ENCODE peak calls at places on chromosomes 12 and 14, in ten cellular contexts. D, Z, R, S, L, H, Y, T, U and Q are unnamed samples.

GRCh38 chr12:71731439-71732356 is 23.0 kb upstream of the RAB21 start:
- DNase-seq in S (no peak), Y (no peak), Z (no peak), U (no peak), T (no peak), R (no peak), H (no peak), D (peak; percentile 51), L (peak; percentile 22), Q (no peak)

GRCh38 chr12:82174383-82174782 is 183.8 kb downstream of the CCDC59 start:
- DNase-seq in Z (no peak), L (no peak), S (no peak), H (no peak), R (no peak), D (no peak), T (no peak), U (no peak), Y (no peak), Q (no peak)

GRCh38 chr12:75953312-75953906 is 78.2 kb downstream of the PHLDA1 start:
- DNase-seq in S (no peak), U (no peak), Y (no peak), T (no peak), D (peak; percentile 71), L (peak; percentile 82), Z (no peak), R (no peak), H (peak; percentile 55), Q (no peak)

GRCh38 chr14:84036863-84037262 is 1493.1 kb upstream of the FLRT2 start:
- DNase-seq in Y (no peak), U (no peak), T (no peak), L (peak; percentile 51), D (peak; percentile 79), S (no peak), H (no peak), R (no peak), Z (no peak), Q (peak; percentile 98)

GRCh38 chr12:14771651-14772137 is 31.6 kb downstream of the WBP11 start:
- DNase-seq in Y (no peak), L (no peak), H (no peak), T (no peak), Z (no peak), U (peak; percentile 67), S (no peak), R (no peak), D (no peak), Q (no peak)

GRCh38 chr14:61331992-61332657 is 10.7 kb downstream of the PRKCH start:
- DNase-seq in T (no peak), Y (no peak), Z (no peak), S (no peak), L (no peak), U (no peak), R (no peak), H (no peak), D (no peak), Q (peak; percentile 24)

GRCh38 chr12:15602051-15602672 is 187.0 kb downstream of the EPS8 start:
- DNase-seq in L (no peak), S (no peak), U (no peak), H (peak; percentile 44), T (no peak), Y (no peak), D (no peak), Z (no peak), R (no peak), Q (no peak)

GRCh38 chr12:108724054-108724889 is 7.0 kb downstream of the CORO1C start:
- DNase-seq in U (no peak), T (no peak), Y (no peak), H (no peak), D (peak; percentile 58), S (no peak), L (peak; percentile 63), R (no peak), Z (no peak), Q (peak; percentile 69)

GRCh38 chr12:19912996-19913395 is 455.3 kb upstream of the PDE3A start:
- DNase-seq in D (no peak), R (peak; percentile 48), T (no peak), S (peak; percentile 30), L (no peak), Y (no peak), U (no peak), Z (no peak), H (no peak), Q (no peak)

GRCh38 chr12:103779410-103780092 is 61.5 kb downstream of the NT5DC3 start:
- DNase-seq in T (no peak), R (no peak), S (no peak), H (peak; percentile 16), Z (no peak), U (no peak), Y (no peak), D (peak; percentile 52), L (peak; percentile 60), Q (no peak)